ENCODE peak calls at places on chromosomes 13 and 19, in four cellular contexts. R is NCI-H774, I is ovary, Q is neural crest cell. L is an unnamed sample.

GRCh38 chr13:81671103-81671502 is 1330.2 kb upstream of the SPRY2 start:
- DNase-seq in R (no peak), I (no peak), Q (no peak), L (no peak)

GRCh38 chr19:55616395-55616875 is 7.9 kb downstream of the ZNF784 start:
- DNase-seq in R (no peak), I (no peak), Q (no peak), L (peak)

GRCh38 chr19:16259385-16260159 is 61.9 kb downstream of the AP1M1 start:
- DNase-seq in R (no peak), I (no peak), Q (no peak), L (peak)

GRCh38 chr13:80361883-80362327 is 21.0 kb upstream of the SPRY2 start:
- DNase-seq in R (no peak), I (no peak), Q (peak), L (no peak)

GRCh38 chr13:73608731-73609485 is 525.3 kb downstream of the KLF12 start:
- DNase-seq in R (peak), I (no peak), Q (no peak), L (no peak)

GRCh38 chr19:54420383-54421168 is 5.3 kb downstream of the TTYH1 start:
- DNase-seq in R (no peak), I (no peak), Q (peak), L (peak)

GRCh38 chr13:74114202-74114601 is 20.0 kb downstream of the KLF12 start:
- DNase-seq in R (no peak), I (no peak), Q (no peak), L (no peak)

GRCh38 chr19:44891016-44891882 is at the start of gene TOMM40:
- DNase-seq in R (no peak), I (peak), Q (peak), L (peak)

GRCh38 chr13:31998131-31998530 is 33.4 kb upstream of the FRY start:
- DNase-seq in R (no peak), I (no peak), Q (no peak), L (no peak)

GRCh38 chr19:39223703-39224279 is 19.7 kb upstream of the SYCN start:
- DNase-seq in R (no peak), I (no peak), Q (no peak), L (peak)

GRCh38 chr13:43473437-43473836 is 313.3 kb downstream of the ENOX1 start:
- DNase-seq in R (no peak), I (no peak), Q (no peak), L (no peak)

GRCh38 chr19:37981785-37982475 is 74.9 kb downstream of the SIPA1L3 start:
- DNase-seq in R (no peak), I (no peak), Q (no peak), L (no peak)

GRCh38 chr13:109383683-109384082 is 402.7 kb downstream of the IRS2 start:
- DNase-seq in R (no peak), I (no peak), Q (no peak), L (no peak)

GRCh38 chr19:56145698-56146097 is 4.6 kb downstream of the ZNF444 start:
- DNase-seq in R (no peak), I (no peak), Q (no peak), L (no peak)

GRCh38 chr13:63497601-63498000 is 2082.0 kb upstream of the PCDH20 start:
- DNase-seq in R (no peak), I (no peak), Q (no peak), L (no peak)

GRCh38 chr13:23579886-23580706 is 9.9 kb downstream of the TNFRSF19 start:
- DNase-seq in R (no peak), I (no peak), Q (no peak), L (peak)

L was measured in H7.